ENCODE peak calls at places on chromosomes 16 and 17, in nine cellular contexts. K, C, P, J, H, I, D, Q and M are unnamed samples.

GRCh38 chr16:17345043-17345442 is 125.7 kb downstream of the XYLT1 start:
- DNase-seq in J (peak), D (peak), I (peak), P (no peak), K (no peak), Q (no peak), C (no peak), H (no peak), M (peak)

GRCh38 chr16:85220125-85220839 is 108.0 kb upstream of the CIBAR2 start:
- DNase-seq in D (peak), Q (peak), I (peak), C (peak), J (peak), P (no peak), K (no peak), H (no peak), M (peak)

GRCh38 chr16:1812732-1813163 is 13.9 kb downstream of the HAGH start:
- DNase-seq in H (no peak), K (peak), D (peak), J (peak), Q (peak), P (peak), I (peak), C (peak), M (peak)

GRCh38 chr17:60514053-60514452 is 12.0 kb downstream of the APPBP2 start:
- DNase-seq in K (no peak), I (no peak), P (no peak), Q (no peak), J (no peak), H (no peak), C (no peak), D (no peak), M (no peak)

GRCh38 chr16:73020409-73020884 is 27.5 kb downstream of the ZFHX3 start:
- DNase-seq in Q (peak), J (peak), C (peak), D (peak), K (no peak), I (peak), H (peak), P (peak), M (no peak)

GRCh38 chr17:76700627-76701470 is 9.9 kb downstream of the MXRA7 start:
- DNase-seq in I (peak), P (peak), C (peak), D (peak), H (peak), J (peak), K (no peak), Q (peak), M (peak)

GRCh38 chr17:58539703-58540102 is 25.3 kb upstream of the MTMR4 start:
- DNase-seq in J (no peak), P (no peak), I (no peak), H (no peak), Q (no peak), C (no peak), D (no peak), K (no peak), M (no peak)

GRCh38 chr17:59439711-59440110 is 108.3 kb downstream of the YPEL2 start:
- DNase-seq in H (no peak), K (no peak), P (no peak), D (no peak), C (no peak), J (no peak), Q (no peak), I (no peak), M (no peak)

GRCh38 chr17:18961634-18962493 is 9.9 kb downstream of the SLC5A10 start:
- DNase-seq in D (no peak), H (no peak), P (no peak), Q (no peak), I (no peak), J (no peak), K (no peak), C (no peak), M (peak)

GRCh38 chr16:63697736-63698135 is 1424.1 kb downstream of the CDH11 start:
- DNase-seq in J (no peak), I (no peak), Q (no peak), K (no peak), D (no peak), C (no peak), H (no peak), P (no peak), M (no peak)

GRCh38 chr16:86578499-86579267 is at the start of gene FOXL1:
- DNase-seq in H (no peak), D (peak), Q (peak), C (no peak), I (no peak), J (peak), K (peak), P (no peak), M (no peak)

GRCh38 chr17:5282639-5283217 is 644 bp downstream of the RABEP1 start:
- DNase-seq in C (no peak), P (no peak), I (peak), Q (peak), H (no peak), K (no peak), D (no peak), J (peak), M (peak)

GRCh38 chr17:9860851-9861250 is 35.1 kb downstream of the GLP2R start:
- DNase-seq in H (no peak), Q (no peak), J (no peak), K (no peak), C (no peak), D (no peak), I (no peak), P (no peak), M (no peak)

GRCh38 chr16:15856901-15857778 is at the start of gene MYH11:
- DNase-seq in D (no peak), C (no peak), K (peak), Q (no peak), H (no peak), P (no peak), J (no peak), I (no peak), M (peak)

GRCh38 chr16:15592324-15592723 is 50.6 kb downstream of the MARF1 start:
- DNase-seq in P (no peak), D (no peak), J (no peak), C (no peak), H (no peak), K (no peak), Q (no peak), I (no peak), M (no peak)

GRCh38 chr17:10052414-10052813 is 146.0 kb downstream of the GAS7 start:
- DNase-seq in D (no peak), J (no peak), P (no peak), I (no peak), Q (no peak), H (no peak), C (no peak), K (no peak), M (no peak)

GRCh38 chr16:26816885-26817571 is 249.7 kb upstream of the C16orf82 start:
- DNase-seq in P (no peak), I (no peak), Q (peak), D (peak), C (no peak), H (no peak), K (no peak), J (no peak), M (no peak)

GRCh38 chr16:24728891-24729242 is 584 bp upstream of the TNRC6A start:
- DNase-seq in H (no peak), Q (no peak), C (no peak), I (peak), K (no peak), D (no peak), J (no peak), P (no peak), M (no peak)

GRCh38 chr16:75080205-75081029 is 36.2 kb downstream of the LDHD start:
- DNase-seq in J (peak), K (no peak), I (no peak), P (no peak), Q (peak), H (no peak), D (peak), C (no peak), M (no peak)

GRCh38 chr17:16122697-16123434 is 92.5 kb downstream of the NCOR1 start:
- DNase-seq in Q (no peak), J (no peak), D (no peak), H (no peak), P (no peak), K (no peak), I (no peak), C (no peak), M (no peak)

GRCh38 chr17:42097691-42098661 is at the start of gene ZNF385C:
- DNase-seq in P (no peak), H (no peak), C (no peak), J (no peak), I (no peak), K (peak), D (no peak), Q (no peak), M (no peak)

GRCh38 chr17:50693041-50693682 is 14.6 kb downstream of the ANKRD40 start:
- DNase-seq in K (no peak), I (no peak), J (no peak), H (no peak), C (no peak), P (no peak), D (no peak), Q (peak), M (no peak)

GRCh38 chr17:82858376-82859126 is 18.7 kb upstream of the ZNF750 start:
- DNase-seq in H (no peak), J (no peak), I (no peak), Q (no peak), D (no peak), K (no peak), C (no peak), P (no peak), M (no peak)

GRCh38 chr16:89094252-89094901 is 725 bp downstream of the ACSF3 start:
- DNase-seq in Q (peak), I (no peak), H (no peak), C (no peak), J (no peak), K (no peak), D (no peak), P (no peak), M (peak)

GRCh38 chr17:7483238-7484066 is 714 bp upstream of the POLR2A start:
- DNase-seq in Q (peak), C (peak), D (peak), P (peak), I (peak), J (peak), K (peak), H (peak), M (peak)
- TF ChIP-seq CTCF in Q (no peak), C (no peak), D (no peak), P (no peak), I (no peak), J (no peak), K (no peak), H (no peak), M (no peak)

GRCh38 chr16:78791926-78792325 is 692.5 kb downstream of the WWOX start:
- DNase-seq in D (no peak), P (no peak), H (no peak), J (no peak), Q (no peak), I (no peak), C (no peak), K (no peak), M (no peak)

GRCh38 chr16:78786635-78787034 is 687.2 kb downstream of the WWOX start:
- DNase-seq in D (no peak), C (no peak), H (no peak), Q (no peak), K (no peak), I (no peak), P (no peak), J (no peak), M (no peak)

GRCh38 chr16:78791011-78791410 is 691.6 kb downstream of the WWOX start:
- DNase-seq in C (no peak), Q (no peak), I (no peak), P (no peak), J (no peak), H (no peak), K (no peak), D (no peak), M (no peak)

GRCh38 chr16:78788276-78788675 is 688.8 kb downstream of the WWOX start:
- DNase-seq in Q (no peak), H (no peak), P (no peak), J (no peak), D (no peak), C (no peak), I (no peak), K (no peak), M (no peak)

GRCh38 chr16:78789556-78789955 is 690.1 kb downstream of the WWOX start:
- DNase-seq in K (no peak), J (no peak), P (no peak), H (no peak), I (no peak), Q (no peak), C (no peak), D (no peak), M (no peak)
- TF ChIP-seq CTCF in K (no peak), J (no peak), P (no peak), H (no peak), I (no peak), Q (no peak), C (no peak), D (no peak), M (no peak)

GRCh38 chr17:44672479-44673093 is 16.3 kb downstream of the MEIOC start:
- DNase-seq in K (no peak), Q (peak), P (no peak), C (no peak), H (no peak), J (peak), D (no peak), I (no peak), M (no peak)
- TF ChIP-seq CTCF in K (peak), Q (peak), P (peak), C (peak), H (peak), J (peak), D (peak), I (peak), M (peak)

GRCh38 chr16:30470632-30471007 is 1.9 kb upstream of the ITGAL start:
- DNase-seq in H (no peak), K (no peak), D (no peak), Q (no peak), I (no peak), C (no peak), P (no peak), J (no peak), M (no peak)
- TF ChIP-seq CTCF in H (no peak), K (no peak), D (no peak), Q (no peak), I (no peak), C (no peak), P (no peak), J (no peak), M (no peak)

DNA sequence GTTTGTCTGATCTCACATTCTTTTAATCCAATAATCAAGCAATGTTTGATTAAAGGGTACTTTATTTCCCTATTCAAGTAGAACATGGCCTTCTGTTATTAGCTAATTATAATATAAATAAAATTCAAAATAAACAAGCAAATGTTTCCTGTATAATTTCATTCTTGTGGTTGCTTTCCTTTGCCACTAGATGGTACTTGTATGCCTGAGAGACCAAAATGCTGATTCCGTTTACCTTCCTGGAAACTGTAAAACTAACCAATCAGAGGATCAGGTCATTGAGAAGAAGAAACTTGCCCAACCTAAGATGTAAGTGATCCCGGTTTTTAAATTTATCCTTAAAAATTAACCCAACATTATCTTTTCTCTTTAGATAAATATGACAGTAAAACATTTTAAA is 8.1 kb upstream of the ABCA5 start:
- DNase-seq in C (no peak), P (no peak), K (no peak), H (no peak), I (no peak), Q (peak), J (peak), D (no peak), M (no peak)
- TF ChIP-seq CTCF in C (peak), P (peak), K (no peak), H (no peak), I (peak), Q (peak), J (peak), D (peak), M (peak)

DNA sequence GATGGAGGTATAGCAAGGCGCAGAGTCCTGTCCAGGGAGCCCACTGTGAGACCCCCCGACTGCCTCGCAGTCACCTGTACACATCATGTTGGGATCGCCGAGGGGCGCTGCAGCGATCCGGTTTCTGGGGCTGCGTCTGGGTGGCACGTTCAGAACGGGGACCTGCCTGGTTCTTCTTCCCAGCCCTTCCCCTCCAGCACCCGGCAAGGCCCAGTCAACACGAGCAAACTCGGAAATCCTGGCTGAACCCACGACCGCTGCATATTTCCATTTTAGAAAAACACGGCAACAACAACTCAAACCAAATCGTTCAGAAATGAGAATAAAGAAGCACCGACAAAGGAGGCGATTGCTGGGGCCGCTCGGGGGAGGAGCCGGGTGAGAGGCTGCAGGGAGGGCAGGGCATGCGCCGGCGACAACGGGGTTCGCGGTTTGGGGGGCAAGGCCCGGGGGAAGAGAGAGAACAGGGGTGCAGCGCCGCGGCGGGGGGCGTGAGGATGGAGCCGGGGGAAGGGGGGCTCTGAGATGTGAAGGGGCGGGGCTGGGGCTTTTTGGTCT is 597 bp downstream of the HSDL1 start:
- DNase-seq in J (peak), K (peak), D (no peak), I (peak), P (no peak), H (no peak), C (no peak), Q (no peak), M (peak)
- TF ChIP-seq CTCF in J (peak), K (no peak), D (peak), I (no peak), P (peak), H (no peak), C (peak), Q (no peak), M (no peak)